ENCODE peak calls at places on chromosomes 6 and 20, in nine cellular contexts. One of them, this sample, is unnamed.

GRCh38 chr6:32825966-32826365 is 9.2 kb upstream of the HLA-DOB start:
- DNase-seq in stimulated activated naive B cell treated with anti-CD40 and anti-IgM and Interleukin-4, amounts not matched to agents 10 μg/mL and 1 μg/mL and 100 μg/mL, for 72 hours: no peak
- DNase-seq in effector memory CD4-positive, alpha-beta T cell: no peak
- DNase-seq in A172: peak
- DNase-seq in HFF-Myc: no peak
- DNase-seq in WTC11: no peak
- DNase-seq in dorsolateral prefrontal cortex: no peak
- DNase-seq in NCI-H226: peak
- DNase-seq in GM23248: peak
- DNase-seq in this sample: no peak

GRCh38 chr6:53042112-53042511 is 23.1 kb upstream of the FBXO9 start:
- DNase-seq in stimulated activated naive B cell treated with anti-CD40 and anti-IgM and Interleukin-4, amounts not matched to agents 10 μg/mL and 1 μg/mL and 100 μg/mL, for 72 hours: no peak
- DNase-seq in effector memory CD4-positive, alpha-beta T cell: no peak
- DNase-seq in A172: peak
- DNase-seq in HFF-Myc: no peak
- DNase-seq in WTC11: no peak
- DNase-seq in dorsolateral prefrontal cortex: no peak
- DNase-seq in NCI-H226: peak
- DNase-seq in GM23248: peak
- DNase-seq in this sample: no peak

GRCh38 chr20:10565191-10565921 is 108.4 kb downstream of the JAG1 start:
- DNase-seq in stimulated activated naive B cell treated with anti-CD40 and anti-IgM and Interleukin-4, amounts not matched to agents 10 μg/mL and 1 μg/mL and 100 μg/mL, for 72 hours: no peak
- DNase-seq in effector memory CD4-positive, alpha-beta T cell: no peak
- DNase-seq in A172: peak
- DNase-seq in HFF-Myc: no peak
- DNase-seq in WTC11: no peak
- DNase-seq in dorsolateral prefrontal cortex: no peak
- DNase-seq in NCI-H226: peak
- DNase-seq in GM23248: peak
- DNase-seq in this sample: no peak

GRCh38 chr6:190596-191395 is 101.5 kb upstream of the DUSP22 start:
- DNase-seq in stimulated activated naive B cell treated with anti-CD40 and anti-IgM and Interleukin-4, amounts not matched to agents 10 μg/mL and 1 μg/mL and 100 μg/mL, for 72 hours: no peak
- DNase-seq in effector memory CD4-positive, alpha-beta T cell: no peak
- DNase-seq in A172: no peak
- DNase-seq in HFF-Myc: no peak
- DNase-seq in WTC11: no peak
- DNase-seq in dorsolateral prefrontal cortex: no peak
- DNase-seq in NCI-H226: no peak
- DNase-seq in GM23248: no peak
- DNase-seq in this sample: no peak

GRCh38 chr20:57394087-57395082 is 3.2 kb downstream of the RBM38 start:
- DNase-seq in stimulated activated naive B cell treated with anti-CD40 and anti-IgM and Interleukin-4, amounts not matched to agents 10 μg/mL and 1 μg/mL and 100 μg/mL, for 72 hours: no peak
- DNase-seq in effector memory CD4-positive, alpha-beta T cell: no peak
- DNase-seq in A172: no peak
- DNase-seq in HFF-Myc: no peak
- DNase-seq in WTC11: no peak
- DNase-seq in dorsolateral prefrontal cortex: no peak
- DNase-seq in NCI-H226: no peak
- DNase-seq in GM23248: no peak
- DNase-seq in this sample: peak

GRCh38 chr6:98842489-98843180 is 8.3 kb downstream of the POU3F2 start:
- DNase-seq in stimulated activated naive B cell treated with anti-CD40 and anti-IgM and Interleukin-4, amounts not matched to agents 10 μg/mL and 1 μg/mL and 100 μg/mL, for 72 hours: no peak
- DNase-seq in effector memory CD4-positive, alpha-beta T cell: no peak
- DNase-seq in A172: no peak
- DNase-seq in HFF-Myc: no peak
- DNase-seq in WTC11: peak
- DNase-seq in dorsolateral prefrontal cortex: peak
- DNase-seq in NCI-H226: no peak
- DNase-seq in GM23248: no peak
- DNase-seq in this sample: peak

GRCh38 chr6:82959385-82959941 is 106.2 kb downstream of the UBE3D start:
- DNase-seq in stimulated activated naive B cell treated with anti-CD40 and anti-IgM and Interleukin-4, amounts not matched to agents 10 μg/mL and 1 μg/mL and 100 μg/mL, for 72 hours: no peak
- DNase-seq in effector memory CD4-positive, alpha-beta T cell: no peak
- DNase-seq in A172: peak
- DNase-seq in HFF-Myc: no peak
- DNase-seq in WTC11: peak
- DNase-seq in dorsolateral prefrontal cortex: no peak
- DNase-seq in NCI-H226: peak
- DNase-seq in GM23248: peak
- DNase-seq in this sample: no peak

GRCh38 chr6:137241481-137242011 is 22.4 kb upstream of the IFNGR1 start:
- DNase-seq in stimulated activated naive B cell treated with anti-CD40 and anti-IgM and Interleukin-4, amounts not matched to agents 10 μg/mL and 1 μg/mL and 100 μg/mL, for 72 hours: no peak
- DNase-seq in effector memory CD4-positive, alpha-beta T cell: no peak
- DNase-seq in A172: peak
- DNase-seq in HFF-Myc: no peak
- DNase-seq in WTC11: no peak
- DNase-seq in dorsolateral prefrontal cortex: no peak
- DNase-seq in NCI-H226: peak
- DNase-seq in GM23248: peak
- DNase-seq in this sample: no peak

GRCh38 chr6:4506221-4506620 is 270.0 kb upstream of the CDYL start:
- DNase-seq in stimulated activated naive B cell treated with anti-CD40 and anti-IgM and Interleukin-4, amounts not matched to agents 10 μg/mL and 1 μg/mL and 100 μg/mL, for 72 hours: no peak
- DNase-seq in effector memory CD4-positive, alpha-beta T cell: no peak
- DNase-seq in A172: no peak
- DNase-seq in HFF-Myc: no peak
- DNase-seq in WTC11: no peak
- DNase-seq in dorsolateral prefrontal cortex: no peak
- DNase-seq in NCI-H226: no peak
- DNase-seq in GM23248: no peak
- DNase-seq in this sample: no peak

GRCh38 chr6:142952614-142953013 is 7.6 kb upstream of the HIVEP2 start:
- DNase-seq in stimulated activated naive B cell treated with anti-CD40 and anti-IgM and Interleukin-4, amounts not matched to agents 10 μg/mL and 1 μg/mL and 100 μg/mL, for 72 hours: peak
- DNase-seq in effector memory CD4-positive, alpha-beta T cell: no peak
- DNase-seq in A172: no peak
- DNase-seq in HFF-Myc: no peak
- DNase-seq in WTC11: no peak
- DNase-seq in dorsolateral prefrontal cortex: no peak
- DNase-seq in NCI-H226: no peak
- DNase-seq in GM23248: no peak
- DNase-seq in this sample: no peak

GRCh38 chr6:48199502-48199901 is 88.5 kb upstream of the PTCHD4 start:
- DNase-seq in stimulated activated naive B cell treated with anti-CD40 and anti-IgM and Interleukin-4, amounts not matched to agents 10 μg/mL and 1 μg/mL and 100 μg/mL, for 72 hours: no peak
- DNase-seq in effector memory CD4-positive, alpha-beta T cell: no peak
- DNase-seq in A172: no peak
- DNase-seq in HFF-Myc: no peak
- DNase-seq in WTC11: no peak
- DNase-seq in dorsolateral prefrontal cortex: no peak
- DNase-seq in NCI-H226: no peak
- DNase-seq in GM23248: no peak
- DNase-seq in this sample: no peak

GRCh38 chr6:167537816-167538215 is 212.9 kb downstream of the TTLL2 start:
- DNase-seq in stimulated activated naive B cell treated with anti-CD40 and anti-IgM and Interleukin-4, amounts not matched to agents 10 μg/mL and 1 μg/mL and 100 μg/mL, for 72 hours: no peak
- DNase-seq in effector memory CD4-positive, alpha-beta T cell: no peak
- DNase-seq in A172: no peak
- DNase-seq in HFF-Myc: no peak
- DNase-seq in WTC11: no peak
- DNase-seq in dorsolateral prefrontal cortex: no peak
- DNase-seq in NCI-H226: no peak
- DNase-seq in GM23248: no peak
- DNase-seq in this sample: no peak

GRCh38 chr6:49606696-49607390 is 29.8 kb downstream of the RHAG start:
- DNase-seq in stimulated activated naive B cell treated with anti-CD40 and anti-IgM and Interleukin-4, amounts not matched to agents 10 μg/mL and 1 μg/mL and 100 μg/mL, for 72 hours: no peak
- DNase-seq in effector memory CD4-positive, alpha-beta T cell: no peak
- DNase-seq in A172: peak
- DNase-seq in HFF-Myc: peak
- DNase-seq in WTC11: no peak
- DNase-seq in dorsolateral prefrontal cortex: no peak
- DNase-seq in NCI-H226: peak
- DNase-seq in GM23248: peak
- DNase-seq in this sample: no peak

GRCh38 chr6:134539865-134540323 is 222.0 kb upstream of the SGK1 start:
- DNase-seq in stimulated activated naive B cell treated with anti-CD40 and anti-IgM and Interleukin-4, amounts not matched to agents 10 μg/mL and 1 μg/mL and 100 μg/mL, for 72 hours: no peak
- DNase-seq in effector memory CD4-positive, alpha-beta T cell: no peak
- DNase-seq in A172: peak
- DNase-seq in HFF-Myc: no peak
- DNase-seq in WTC11: no peak
- DNase-seq in dorsolateral prefrontal cortex: no peak
- DNase-seq in NCI-H226: no peak
- DNase-seq in GM23248: no peak
- DNase-seq in this sample: no peak

GRCh38 chr6:135578976-135579375 is 81.4 kb upstream of the AHI1 start:
- DNase-seq in stimulated activated naive B cell treated with anti-CD40 and anti-IgM and Interleukin-4, amounts not matched to agents 10 μg/mL and 1 μg/mL and 100 μg/mL, for 72 hours: no peak
- DNase-seq in effector memory CD4-positive, alpha-beta T cell: no peak
- DNase-seq in A172: no peak
- DNase-seq in HFF-Myc: no peak
- DNase-seq in WTC11: no peak
- DNase-seq in dorsolateral prefrontal cortex: no peak
- DNase-seq in NCI-H226: no peak
- DNase-seq in GM23248: no peak
- DNase-seq in this sample: no peak

GRCh38 chr6:28474441-28475219 is 31.3 kb upstream of the ZSCAN23 start:
- DNase-seq in stimulated activated naive B cell treated with anti-CD40 and anti-IgM and Interleukin-4, amounts not matched to agents 10 μg/mL and 1 μg/mL and 100 μg/mL, for 72 hours: peak
- DNase-seq in effector memory CD4-positive, alpha-beta T cell: no peak
- DNase-seq in A172: peak
- DNase-seq in HFF-Myc: peak
- DNase-seq in WTC11: no peak
- DNase-seq in dorsolateral prefrontal cortex: no peak
- DNase-seq in NCI-H226: peak
- DNase-seq in GM23248: peak
- DNase-seq in this sample: no peak